ENCODE peak calls at places on chromosomes 16 and 17, in five cellular contexts. One of them, this sample, is unnamed.
A peak's percentile ranks its signal among the peaks of the same experiment; 100 is the strongest.

GRCh38 chr16:22008215-22009142 is 568 bp downstream of the MOSMO start:
- DNase-seq in K562: no peak
- DNase-seq in IMR-90: no peak
- DNase-seq in SK-N-SH: peak; percentile 65
- DNase-seq in GM12878: no peak
- DNase-seq in this sample: peak; percentile 35

GRCh38 chr17:5933430-5933829 is 136.7 kb upstream of the WSCD1 start:
- DNase-seq in K562: no peak
- DNase-seq in IMR-90: no peak
- DNase-seq in SK-N-SH: no peak
- DNase-seq in GM12878: no peak
- DNase-seq in this sample: no peak

GRCh38 chr17:41962768-41963434 is 3.7 kb upstream of the CNP start:
- DNase-seq in K562: peak; percentile 77
- DNase-seq in IMR-90: peak; percentile 53
- DNase-seq in SK-N-SH: peak; percentile 87
- DNase-seq in GM12878: no peak
- DNase-seq in this sample: peak; percentile 69

GRCh38 chr17:42221886-42222745 is 27.8 kb upstream of the GHDC start:
- DNase-seq in K562: peak; percentile 48
- DNase-seq in IMR-90: peak; percentile 58
- DNase-seq in SK-N-SH: peak; percentile 77
- DNase-seq in GM12878: no peak
- DNase-seq in this sample: peak; percentile 74

GRCh38 chr17:48522990-48523389 is 7.8 kb downstream of the HOXB1 start:
- DNase-seq in K562: no peak
- DNase-seq in IMR-90: no peak
- DNase-seq in SK-N-SH: no peak
- DNase-seq in GM12878: no peak
- DNase-seq in this sample: no peak

GRCh38 chr17:75684924-75685323 is 17.8 kb downstream of the SAP30BP start:
- DNase-seq in K562: no peak
- DNase-seq in IMR-90: no peak
- DNase-seq in SK-N-SH: no peak
- DNase-seq in GM12878: no peak
- DNase-seq in this sample: peak; percentile 82

GRCh38 chr16:66369055-66369592 is 2.6 kb downstream of the CDH5 start:
- DNase-seq in K562: no peak
- DNase-seq in IMR-90: no peak
- DNase-seq in SK-N-SH: no peak
- DNase-seq in GM12878: no peak
- DNase-seq in this sample: no peak

GRCh38 chr16:87541004-87541881 is 48.4 kb upstream of the ZCCHC14 start:
- DNase-seq in K562: no peak
- DNase-seq in IMR-90: peak; percentile 79
- DNase-seq in SK-N-SH: peak; percentile 51
- DNase-seq in GM12878: no peak
- DNase-seq in this sample: no peak

GRCh38 chr17:50028207-50029120 is 27.4 kb upstream of the ITGA3 start:
- DNase-seq in K562: no peak
- DNase-seq in IMR-90: peak; percentile 30
- DNase-seq in SK-N-SH: peak; percentile 46
- DNase-seq in GM12878: no peak
- DNase-seq in this sample: peak; percentile 91
- TF ChIP-seq RCOR1 in K562: no peak
- TF ChIP-seq RCOR1 in IMR-90: no peak
- TF ChIP-seq RCOR1 in SK-N-SH: no peak
- TF ChIP-seq RCOR1 in GM12878: no peak
- TF ChIP-seq RCOR1 in this sample: no peak

DNA sequence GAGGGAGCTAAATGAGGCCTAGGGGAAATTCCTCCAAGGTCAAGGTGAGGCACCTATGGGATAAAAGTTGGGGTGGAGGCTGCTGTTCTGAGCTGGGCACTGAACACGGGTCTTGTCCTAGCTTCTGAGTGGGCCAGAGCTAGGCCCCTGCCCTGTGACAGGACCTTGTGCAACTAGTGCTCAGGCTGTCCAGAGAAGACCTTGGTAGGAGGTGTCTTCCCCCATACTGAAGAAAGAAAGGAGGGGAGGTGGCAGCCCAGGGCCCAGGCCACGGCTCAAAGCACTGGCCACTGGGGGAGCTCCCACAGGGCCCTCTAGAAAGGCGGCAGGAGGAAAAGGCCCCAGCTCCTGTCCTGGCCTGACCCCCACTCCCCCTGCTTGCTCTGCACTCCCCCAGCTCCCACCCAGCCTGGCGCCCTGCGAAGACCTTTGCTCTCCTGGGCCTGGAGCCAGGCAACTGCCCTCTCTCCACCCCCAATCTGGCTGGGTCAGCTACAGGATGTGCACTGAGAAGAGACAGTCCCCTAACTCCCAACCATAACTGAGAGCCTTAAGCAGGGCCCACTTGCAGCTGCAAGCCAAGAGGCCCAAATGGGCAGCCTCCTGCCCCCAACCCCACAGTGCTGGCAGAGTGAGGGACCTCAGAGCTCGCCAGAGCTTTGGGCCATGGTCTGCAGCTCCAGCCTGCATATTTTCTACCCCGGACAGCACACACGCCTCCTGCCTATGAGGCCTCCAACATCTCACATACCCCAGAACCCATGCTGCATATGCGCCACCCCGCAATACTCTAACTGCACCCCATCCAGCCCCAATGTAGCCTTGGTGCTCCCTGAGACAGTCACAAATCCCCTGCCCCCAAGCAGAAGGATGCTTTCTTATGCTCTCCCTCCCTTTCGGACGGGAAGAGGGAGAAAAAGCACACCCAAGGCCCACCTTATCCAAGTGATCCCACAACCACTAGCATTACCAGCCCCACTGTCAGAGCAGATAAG is 15.3 kb downstream of the HSD11B2 start:
- DNase-seq in K562: no peak
- DNase-seq in IMR-90: no peak
- DNase-seq in SK-N-SH: peak; percentile 43
- DNase-seq in GM12878: no peak
- DNase-seq in this sample: no peak
- TF ChIP-seq RCOR1 in K562: no peak
- TF ChIP-seq RCOR1 in IMR-90: no peak
- TF ChIP-seq RCOR1 in SK-N-SH: no peak
- TF ChIP-seq RCOR1 in GM12878: no peak
- TF ChIP-seq RCOR1 in this sample: no peak

DNA sequence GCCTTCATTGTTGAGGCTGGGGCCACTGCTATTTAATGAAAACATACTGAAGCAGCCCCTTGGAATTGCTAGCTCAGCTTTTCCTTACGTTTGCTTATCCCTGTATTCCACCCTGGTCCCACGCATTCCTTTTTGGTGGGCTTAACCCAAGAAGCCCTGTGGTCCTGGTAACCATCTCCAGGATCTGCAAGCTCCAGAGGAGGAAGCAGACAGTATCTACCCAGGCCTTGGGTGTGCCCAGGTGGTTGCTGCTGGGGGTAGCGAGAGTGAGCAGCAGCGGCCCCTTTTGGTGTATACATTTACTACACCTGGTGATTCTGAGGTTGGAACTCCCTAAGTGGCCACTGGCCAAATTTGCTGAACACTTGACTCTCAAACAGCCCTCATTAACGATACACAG is 97.7 kb downstream of the CBLN1 start:
- DNase-seq in K562: peak; percentile 26
- DNase-seq in IMR-90: no peak
- DNase-seq in SK-N-SH: peak; percentile 37
- DNase-seq in GM12878: no peak
- DNase-seq in this sample: peak; percentile 5
- TF ChIP-seq RCOR1 in K562: no peak
- TF ChIP-seq RCOR1 in IMR-90: no peak
- TF ChIP-seq RCOR1 in SK-N-SH: no peak
- TF ChIP-seq RCOR1 in GM12878: no peak
- TF ChIP-seq RCOR1 in this sample: no peak

DNA sequence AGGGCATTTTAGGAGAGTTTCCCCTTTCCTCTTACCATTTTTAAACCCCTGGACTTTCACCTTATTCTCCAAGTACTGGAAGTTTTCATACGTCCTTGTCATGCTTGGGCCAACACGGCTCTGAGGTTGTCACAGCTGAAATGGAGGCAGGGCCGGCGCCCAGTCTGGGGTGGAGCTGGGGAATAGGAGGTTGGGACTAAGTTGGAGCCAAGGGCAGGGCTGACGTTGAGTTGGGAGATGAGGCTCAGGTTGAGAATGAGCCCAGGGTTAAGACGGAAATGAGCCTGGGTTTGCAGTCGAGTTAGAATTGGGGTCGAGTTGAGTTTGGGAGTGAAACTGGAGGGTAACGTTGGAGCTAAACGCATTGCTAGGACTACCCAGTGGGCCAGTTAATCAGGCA is 1.3 kb downstream of the CLEC10A start:
- DNase-seq in K562: no peak
- DNase-seq in IMR-90: no peak
- DNase-seq in SK-N-SH: no peak
- DNase-seq in GM12878: no peak
- DNase-seq in this sample: no peak
- TF ChIP-seq RCOR1 in K562: no peak
- TF ChIP-seq RCOR1 in IMR-90: no peak
- TF ChIP-seq RCOR1 in SK-N-SH: no peak
- TF ChIP-seq RCOR1 in GM12878: no peak
- TF ChIP-seq RCOR1 in this sample: no peak

GRCh38 chr16:17803625-17804410 is 333.1 kb upstream of the XYLT1 start:
- DNase-seq in K562: no peak
- DNase-seq in IMR-90: peak; percentile 97
- DNase-seq in SK-N-SH: no peak
- DNase-seq in GM12878: no peak
- DNase-seq in this sample: no peak
- TF ChIP-seq RCOR1 in K562: no peak
- TF ChIP-seq RCOR1 in IMR-90: no peak
- TF ChIP-seq RCOR1 in SK-N-SH: no peak
- TF ChIP-seq RCOR1 in GM12878: no peak
- TF ChIP-seq RCOR1 in this sample: no peak

GRCh38 chr16:12532871-12533610 is 270.6 kb downstream of the CPPED1 start:
- DNase-seq in K562: no peak
- DNase-seq in IMR-90: no peak
- DNase-seq in SK-N-SH: no peak
- DNase-seq in GM12878: no peak
- DNase-seq in this sample: no peak
- TF ChIP-seq RCOR1 in K562: no peak
- TF ChIP-seq RCOR1 in IMR-90: no peak
- TF ChIP-seq RCOR1 in SK-N-SH: no peak
- TF ChIP-seq RCOR1 in GM12878: no peak
- TF ChIP-seq RCOR1 in this sample: no peak

GRCh38 chr17:11294826-11295225 is 53.8 kb downstream of the SHISA6 start:
- DNase-seq in K562: no peak
- DNase-seq in IMR-90: no peak
- DNase-seq in SK-N-SH: no peak
- DNase-seq in GM12878: no peak
- DNase-seq in this sample: no peak
- TF ChIP-seq RCOR1 in K562: no peak
- TF ChIP-seq RCOR1 in IMR-90: no peak
- TF ChIP-seq RCOR1 in SK-N-SH: no peak
- TF ChIP-seq RCOR1 in GM12878: no peak
- TF ChIP-seq RCOR1 in this sample: no peak